ENCODE peak calls at places on chromosome 1, in four cellular contexts. W is prostate gland, X is esophagus squamous epithelium, U is tibial nerve. G is an unnamed sample.

GRCh38 chr1:179145521-179145920 is 63.7 kb downstream of the TOR3A start:
- DNase-seq in U (no peak), X (no peak), W (no peak), G (no peak)

GRCh38 chr1:29162476-29163138 is 19.1 kb downstream of the SRSF4 start:
- DNase-seq in X (no peak), U (no peak), W (no peak), G (no peak)

GRCh38 chr1:23567996-23568607 is 8.8 kb upstream of the ID3 start:
- DNase-seq in W (no peak), X (no peak), U (peak), G (no peak)

GRCh38 chr1:214192825-214193643 is 87.9 kb upstream of the SMYD2 start:
- DNase-seq in X (no peak), U (no peak), W (no peak), G (no peak)

GRCh38 chr1:176384841-176385240 is 78.1 kb upstream of the PAPPA2 start:
- DNase-seq in X (no peak), W (no peak), U (no peak), G (no peak)

GRCh38 chr1:183600136-183600535 is 9.9 kb upstream of the NCF2 start:
- DNase-seq in W (no peak), U (no peak), X (no peak), G (no peak)

GRCh38 chr1:221630236-221630635 is 111.7 kb downstream of the DUSP10 start:
- DNase-seq in W (no peak), U (no peak), X (no peak), G (no peak)

GRCh38 chr1:63198921-63199530 is 123.3 kb upstream of the FOXD3 start:
- DNase-seq in X (no peak), U (no peak), W (no peak), G (no peak)

GRCh38 chr1:95467036-95467435 is 233.0 kb downstream of the RWDD3 start:
- DNase-seq in X (no peak), U (no peak), W (no peak), G (no peak)

GRCh38 chr1:1630965-1631792 is 794 bp upstream of the MMP23B start:
- DNase-seq in X (no peak), W (no peak), U (no peak), G (peak)
- H3K27ac ChIP-seq in X (peak), W (peak), U (no peak), G (no peak)

DNA sequence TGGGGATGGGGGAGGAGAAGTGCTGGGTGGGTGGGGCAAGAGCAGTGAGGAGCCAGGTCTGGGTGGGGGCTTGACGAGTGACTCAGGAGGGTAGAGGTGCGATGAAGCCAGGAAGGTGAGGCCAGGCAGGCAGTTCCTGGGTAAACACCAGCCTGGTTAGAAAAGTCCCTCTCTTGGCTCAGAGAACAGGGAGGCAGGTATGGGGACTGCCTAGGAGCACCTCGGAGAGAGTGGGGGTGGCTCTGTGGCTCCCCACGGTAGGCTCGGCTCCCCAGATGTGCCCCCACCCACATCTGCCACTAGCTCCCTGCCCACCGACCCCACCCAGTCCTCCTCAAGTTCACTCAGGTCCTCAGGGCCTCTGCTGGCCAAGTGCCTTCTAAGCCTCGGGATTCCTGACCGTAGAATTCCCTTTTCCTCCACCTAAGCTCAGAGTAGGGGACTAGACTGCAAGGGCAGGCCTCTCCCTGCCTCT is 1.2 kb downstream of the HSPG2 start:
- DNase-seq in X (no peak), W (no peak), U (no peak), G (no peak)
- TF ChIP-seq POLR2A in X (no peak), W (peak), U (no peak), G (no peak)

GRCh38 chr1:25184011-25184762 is 48.1 kb downstream of the SYF2 start:
- DNase-seq in W (no peak), U (no peak), X (no peak), G (no peak)

GRCh38 chr1:25182629-25183028 is 49.7 kb downstream of the SYF2 start:
- DNase-seq in X (no peak), W (no peak), U (no peak), G (no peak)

GRCh38 chr1:25178917-25179571 is 53.3 kb downstream of the SYF2 start:
- DNase-seq in X (no peak), W (no peak), U (no peak), G (no peak)

GRCh38 chr1:25183126-25183980 is 48.9 kb downstream of the SYF2 start:
- DNase-seq in X (no peak), W (no peak), U (no peak), G (no peak)

GRCh38 chr1:25180996-25181395 is 51.3 kb downstream of the SYF2 start:
- DNase-seq in U (no peak), X (no peak), W (no peak), G (no peak)
- H3K27ac ChIP-seq in U (no peak), X (no peak), W (no peak), G (no peak)

DNA sequence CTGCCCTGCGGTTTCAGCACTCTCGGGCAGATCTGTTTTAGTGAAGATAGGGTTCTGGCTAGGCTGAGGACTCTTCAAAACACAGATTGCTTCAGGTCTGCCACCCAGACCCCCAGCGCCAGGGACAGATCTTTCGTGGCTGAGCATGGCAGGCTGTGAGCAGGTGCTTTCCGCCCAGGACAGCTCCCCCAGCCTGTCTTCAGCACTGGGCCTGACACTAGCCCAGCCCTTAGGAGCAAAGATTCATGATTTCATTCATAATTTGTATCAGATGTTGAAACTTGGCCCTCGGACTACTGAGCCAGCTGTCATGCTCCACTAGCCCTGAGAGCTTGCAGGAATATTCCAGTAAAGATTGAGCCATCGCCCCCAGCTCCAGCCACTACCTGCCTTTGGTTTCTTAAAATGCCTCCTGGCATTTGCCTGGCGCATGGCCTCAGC is 5.9 kb downstream of the ADPRS start:
- DNase-seq in U (no peak), X (no peak), W (no peak), G (no peak)
- TF ChIP-seq POLR2A in U (no peak), X (no peak), W (no peak), G (no peak)

GRCh38 chr1:151055581-151055980 is 3.8 kb downstream of the CDC42SE1 start:
- DNase-seq in U (no peak), W (no peak), X (no peak), G (no peak)
- H3K27ac ChIP-seq in U (peak), W (peak), X (peak), G (peak)

DNA sequence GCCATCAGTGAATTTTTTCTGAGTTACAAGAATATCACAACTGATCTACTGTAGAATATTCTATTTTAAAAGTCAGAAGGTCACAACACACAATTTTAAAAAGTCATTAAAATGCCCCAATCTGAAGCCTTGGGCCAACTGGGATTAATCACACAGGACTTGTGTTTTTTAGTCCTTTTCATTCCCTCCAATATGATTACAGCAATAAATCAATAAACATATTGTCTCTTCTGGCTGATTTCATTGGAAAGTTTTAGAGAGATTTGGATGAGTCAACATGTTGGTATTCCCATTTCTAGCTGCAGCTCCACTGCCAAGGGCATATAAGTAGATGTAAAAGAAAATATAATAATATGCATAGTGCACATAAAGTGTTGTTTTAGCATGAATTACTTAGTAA is 85.8 kb downstream of the NIBAN1 start:
- DNase-seq in U (no peak), X (no peak), W (no peak), G (no peak)
- TF ChIP-seq POLR2A in U (no peak), X (no peak), W (no peak), G (no peak)

GRCh38 chr1:228811655-228812315 is 76.5 kb downstream of the RHOU start:
- DNase-seq in U (no peak), X (no peak), W (no peak), G (no peak)
- H3K27ac ChIP-seq in U (peak), X (no peak), W (no peak), G (no peak)